ENCODE peak calls at places on chromosome 7, in five cellular contexts. O is colonic mucosa, T is sigmoid colon, Q is tibial nerve, G is pancreas. C is an unnamed sample. For H3K27me3 and H3K9me3, the result is how much of the 10 kb centered on the place peaks cover.

GRCh38 chr7:150374026-150374425 is 5.1 kb upstream of the ZNF775 start:
- DNase-seq in O (no peak), T (peak), Q (no peak), G (no peak), C (no peak)

GRCh38 chr7:107463139-107464078 is 6.4 kb upstream of the GPR22 start:
- DNase-seq in O (peak), T (peak), Q (peak), G (peak), C (peak)

GRCh38 chr7:101017099-101017777 is 2.6 kb upstream of the MUC17 start:
- DNase-seq in O (peak), T (peak), Q (peak), G (peak), C (peak)

GRCh38 chr7:35289376-35289775 is 35.5 kb upstream of the TBX20 start:
- DNase-seq in O (no peak), T (no peak), Q (no peak), G (no peak), C (no peak)

GRCh38 chr7:49001610-49002033 is 77.3 kb downstream of the CDC14C start:
- DNase-seq in O (peak), T (no peak), Q (peak), G (no peak), C (no peak)

GRCh38 chr7:24441331-24442059 is 131.8 kb upstream of the PALS2 start:
- DNase-seq in O (no peak), T (no peak), Q (no peak), G (no peak), C (no peak)

GRCh38 chr7:47183896-47184629 is 397.8 kb downstream of the TNS3 start:
- DNase-seq in O (no peak), T (no peak), Q (no peak), G (peak), C (peak)

GRCh38 chr7:16169537-16169936 is 251.8 kb downstream of the CRPPA start:
- DNase-seq in O (no peak), T (no peak), Q (no peak), G (no peak), C (no peak)

GRCh38 chr7:26458751-26459150 is 167.1 kb downstream of the SNX10 start:
- DNase-seq in O (no peak), T (no peak), Q (no peak), G (no peak), C (no peak)

GRCh38 chr7:81645435-81645834 is 124.4 kb downstream of the HGF start:
- DNase-seq in O (no peak), T (no peak), Q (no peak), G (no peak), C (no peak)

GRCh38 chr7:81638216-81638615 is 131.6 kb downstream of the HGF start:
- DNase-seq in O (no peak), T (no peak), Q (no peak), G (no peak), C (no peak)

GRCh38 chr7:81637527-81637926 is 132.3 kb downstream of the HGF start:
- DNase-seq in O (no peak), T (no peak), Q (no peak), G (no peak), C (no peak)

DNA sequence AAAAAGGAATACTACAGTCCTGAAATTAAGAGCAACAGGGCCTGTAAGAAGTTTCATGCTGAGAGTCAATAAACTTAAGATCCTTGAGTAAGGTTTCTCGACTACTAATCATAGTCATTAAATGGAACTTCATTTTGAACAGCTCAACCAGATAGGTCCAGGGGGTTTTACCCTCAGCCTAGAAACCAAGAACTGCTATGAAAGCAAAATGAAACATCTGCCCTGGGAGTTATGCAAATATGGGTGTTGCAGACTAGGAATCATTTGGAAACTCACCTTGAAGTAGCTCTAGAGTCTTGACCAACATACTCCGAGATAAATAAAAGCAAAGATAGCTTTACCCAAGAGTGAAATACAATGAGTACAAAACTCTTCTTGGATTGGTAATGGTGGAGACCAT is 128.0 kb downstream of the HGF start:
- DNase-seq in O (no peak), T (no peak), Q (no peak), G (no peak), C (no peak)
- H3K4me3 ChIP-seq in O (no peak), T (no peak), Q (no peak), G (no peak), C (no peak)

GRCh38 chr7:5283421-5284303 is 919 bp downstream of the SLC29A4 start:
- DNase-seq in O (peak), T (no peak), Q (no peak), G (no peak), C (no peak)

GRCh38 chr7:5287802-5288201 is 5.1 kb downstream of the SLC29A4 start:
- DNase-seq in O (no peak), T (no peak), Q (no peak), G (no peak), C (no peak)

GRCh38 chr7:5282464-5283316 is at the start of gene SLC29A4:
- DNase-seq in O (peak), T (no peak), Q (no peak), G (peak), C (peak)

GRCh38 chr7:5286933-5287332 is 4.2 kb downstream of the SLC29A4 start:
- DNase-seq in O (no peak), T (no peak), Q (no peak), G (no peak), C (no peak)

GRCh38 chr7:5284304-5285281 is 1.9 kb downstream of the SLC29A4 start:
- DNase-seq in O (peak), T (no peak), Q (no peak), G (peak), C (peak)
- H3K27me3 ChIP-seq in O (under half), T (under half), Q (under half), G (under half), C (under half)

GRCh38 chr7:138514044-138514443 is 54.0 kb downstream of the TRIM24 start:
- DNase-seq in O (no peak), T (no peak), Q (no peak), G (no peak), C (no peak)
- H3K9me3 ChIP-seq in O (under half), T (under half), Q (under half), G (under half), C (under half)

GRCh38 chr7:148882192-148882591 is 1.9 kb downstream of the EZH2 start:
- DNase-seq in O (no peak), T (no peak), Q (no peak), G (no peak), C (no peak)
- H3K4me3 ChIP-seq in O (peak), T (no peak), Q (no peak), G (no peak), C (no peak)

GRCh38 chr7:12573885-12574284 is 3.4 kb downstream of the SCIN start:
- DNase-seq in O (no peak), T (no peak), Q (no peak), G (no peak), C (no peak)

GRCh38 chr7:12570148-12570528 is 382 bp upstream of the SCIN start:
- DNase-seq in O (peak), T (no peak), Q (no peak), G (no peak), C (no peak)

GRCh38 chr7:12571691-12572090 is 1.2 kb downstream of the SCIN start:
- DNase-seq in O (no peak), T (no peak), Q (no peak), G (no peak), C (no peak)

GRCh38 chr7:12570529-12571461 is at the start of gene SCIN:
- DNase-seq in O (peak), T (peak), Q (peak), G (peak), C (peak)

GRCh38 chr7:12572941-12573340 is 2.4 kb downstream of the SCIN start:
- DNase-seq in O (no peak), T (no peak), Q (no peak), G (no peak), C (no peak)
- H3K27me3 ChIP-seq in O (under half), T (under half), Q (under half), G (under half), C (under half)

DNA sequence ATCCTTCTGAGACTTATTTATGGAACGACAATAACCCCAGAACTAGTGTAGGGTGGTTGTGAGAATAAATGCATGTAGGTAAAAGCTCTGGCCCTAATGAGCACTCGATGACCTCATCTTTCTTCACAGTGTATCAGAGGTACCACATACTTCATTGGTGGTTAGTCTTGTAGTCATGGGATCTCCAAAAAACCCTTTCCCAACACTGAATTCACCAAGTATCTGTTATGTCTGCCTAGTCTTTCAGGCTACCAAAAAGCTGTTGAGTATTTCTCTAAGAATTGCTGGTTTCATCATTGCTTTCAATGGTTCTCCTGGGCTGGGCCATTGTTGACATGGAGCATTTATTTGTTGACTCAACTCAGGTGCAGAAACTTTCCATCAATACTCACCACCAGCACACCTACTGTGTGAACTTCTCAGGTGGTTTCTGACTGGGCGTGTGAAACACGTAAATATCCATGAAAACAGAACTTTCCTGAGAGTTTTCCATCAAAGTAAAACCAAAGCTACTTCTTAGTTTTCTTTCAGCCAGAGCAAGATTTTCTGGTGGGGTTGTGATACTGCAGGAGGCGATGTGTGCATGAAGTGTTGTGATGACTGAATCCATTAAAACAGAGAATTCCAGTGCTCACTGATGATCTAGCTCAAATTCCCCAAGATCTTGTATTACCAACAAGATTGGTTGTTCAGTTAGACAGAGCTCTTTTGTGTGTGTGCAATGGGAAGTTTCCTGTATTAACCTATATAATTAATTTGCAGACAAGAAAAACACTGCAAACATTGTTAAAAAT is 51.4 kb upstream of the SLC35B4 start:
- DNase-seq in O (no peak), T (no peak), Q (no peak), G (no peak), C (no peak)
- H3K9me3 ChIP-seq in O (under half), T (under half), Q (under half), G (under half), C (under half)

GRCh38 chr7:81399461-81399860 is 370.4 kb downstream of the HGF start:
- DNase-seq in O (no peak), T (no peak), Q (no peak), G (no peak), C (no peak)

GRCh38 chr7:81408728-81409127 is 361.1 kb downstream of the HGF start:
- DNase-seq in O (no peak), T (no peak), Q (no peak), G (no peak), C (no peak)

GRCh38 chr7:81402227-81402626 is 367.6 kb downstream of the HGF start:
- DNase-seq in O (no peak), T (no peak), Q (no peak), G (no peak), C (no peak)

GRCh38 chr7:81407094-81407493 is 362.8 kb downstream of the HGF start:
- DNase-seq in O (no peak), T (no peak), Q (no peak), G (no peak), C (no peak)

GRCh38 chr7:81404669-81405068 is 365.2 kb downstream of the HGF start:
- DNase-seq in O (no peak), T (no peak), Q (no peak), G (no peak), C (no peak)
- H3K4me3 ChIP-seq in O (no peak), T (no peak), Q (no peak), G (no peak), C (no peak)

GRCh38 chr7:53094191-53094590 is 58.8 kb downstream of the POM121L12 start:
- DNase-seq in O (no peak), T (no peak), Q (no peak), G (no peak), C (no peak)
- H3K27me3 ChIP-seq in O (under half), T (under half), Q (under half), G (under half), C (under half)

DNA sequence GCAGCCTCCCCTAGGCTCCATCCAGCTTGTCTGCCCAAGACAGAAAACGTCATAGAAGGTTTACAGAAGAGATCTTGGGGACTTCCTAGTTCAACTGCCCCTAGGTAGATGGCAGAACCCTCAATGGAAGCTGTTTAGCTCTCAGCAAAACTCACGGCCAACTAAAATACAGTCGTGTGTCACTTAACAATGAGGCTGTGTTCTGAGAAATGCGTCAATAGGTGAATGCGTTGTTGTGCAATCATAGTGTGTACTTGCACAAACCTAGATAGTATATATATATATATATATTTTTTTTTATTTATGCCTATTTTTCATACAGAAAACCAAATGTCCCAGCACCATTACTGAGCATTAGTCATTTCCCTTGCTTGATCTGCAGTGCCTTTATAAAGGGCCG is 100.4 kb upstream of the SH2B2 start:
- DNase-seq in O (no peak), T (no peak), Q (no peak), G (no peak), C (no peak)
- H3K9me3 ChIP-seq in O (under half), T (under half), Q (under half), G (under half), C (under half)

GRCh38 chr7:71131256-71131752 is 640 bp upstream of the GALNT17 start:
- DNase-seq in O (peak), T (peak), Q (peak), G (peak), C (peak)

GRCh38 chr7:71133232-71133622 is 1.3 kb downstream of the GALNT17 start:
- DNase-seq in O (no peak), T (no peak), Q (no peak), G (no peak), C (no peak)

GRCh38 chr7:71131753-71132520 is at the start of gene GALNT17:
- DNase-seq in O (no peak), T (no peak), Q (no peak), G (peak), C (no peak)

GRCh38 chr7:71130280-71130679 is 1.7 kb upstream of the GALNT17 start:
- DNase-seq in O (no peak), T (no peak), Q (no peak), G (no peak), C (no peak)

DNA sequence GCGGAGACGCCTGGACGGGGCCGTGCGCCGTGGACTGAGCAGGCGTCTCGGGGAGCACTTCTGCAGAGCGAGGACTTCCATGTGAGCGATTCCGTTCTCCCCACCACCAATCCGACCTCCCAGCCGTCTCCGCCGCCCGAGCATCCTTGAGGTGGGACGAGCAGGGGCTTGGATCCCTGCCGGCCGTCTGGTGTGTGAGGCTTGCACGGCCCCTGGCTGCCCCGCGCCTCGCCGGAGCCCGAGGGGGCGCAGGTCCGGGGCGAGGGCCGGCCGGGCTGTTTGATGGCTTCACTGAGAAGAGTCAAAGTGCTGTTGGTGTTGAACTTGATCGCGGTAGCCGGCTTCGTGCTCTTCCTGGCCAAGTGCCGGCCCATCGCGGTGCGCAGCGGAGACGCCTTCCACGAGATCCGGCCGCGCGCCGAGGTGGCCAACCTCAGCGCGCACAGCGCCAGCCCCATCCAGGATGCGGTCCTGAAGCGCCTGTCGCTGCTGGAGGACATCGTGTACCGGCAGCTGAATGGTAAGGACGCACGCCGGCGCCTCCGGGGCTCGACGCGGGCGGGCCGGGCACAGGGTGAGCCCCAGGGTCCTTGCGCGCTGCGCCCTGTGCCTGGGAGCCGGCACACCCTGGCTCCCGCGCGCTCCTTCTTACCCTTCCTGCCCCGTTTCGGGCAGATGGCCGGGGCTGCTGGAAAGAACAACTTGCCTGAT is 732 bp downstream of the GALNT17 start:
- DNase-seq in O (no peak), T (no peak), Q (no peak), G (peak), C (no peak)
- H3K4me3 ChIP-seq in O (peak), T (peak), Q (peak), G (peak), C (peak)